ENCODE peak calls at places on chromosomes 2 and 18, in seven cellular contexts. R is IMR-90; L is upper lobe of right lung; F is AG04449; Z is tibial artery; N is coronary artery; T is effector memory CD4-positive, alpha-beta T cell. H is an unnamed sample.

GRCh38 chr2:193584522-193584938 is 1389.8 kb upstream of the TMEFF2 start:
- DNase-seq in Z (no peak), N (no peak), T (no peak), F (no peak), R (peak), L (no peak), H (no peak)

GRCh38 chr2:73983322-73984202 is 1.1 kb upstream of the TET3 start:
- DNase-seq in Z (no peak), L (peak), N (no peak), T (no peak), F (no peak), R (no peak), H (peak)

GRCh38 chr2:70518557-70518956 is 35.1 kb downstream of the TGFA start:
- DNase-seq in F (no peak), Z (no peak), R (no peak), N (no peak), L (no peak), T (no peak), H (no peak)

GRCh38 chr2:73451263-73451972 is 65.8 kb downstream of the ALMS1 start:
- DNase-seq in F (no peak), N (no peak), Z (no peak), R (no peak), L (no peak), T (no peak), H (no peak)

GRCh38 chr2:197993830-197994229 is 189.4 kb downstream of the PLCL1 start:
- DNase-seq in F (no peak), R (peak), N (no peak), T (no peak), Z (no peak), L (no peak), H (no peak)

GRCh38 chr2:61044596-61044995 is 21.1 kb upstream of the SANBR start:
- DNase-seq in Z (no peak), R (no peak), N (no peak), L (no peak), F (no peak), T (no peak), H (no peak)

GRCh38 chr2:85537600-85538506 is 1.1 kb upstream of the MAT2A start:
- DNase-seq in T (no peak), R (no peak), Z (peak), L (peak), F (no peak), N (peak), H (peak)

GRCh38 chr2:61770298-61770697 is 83.6 kb downstream of the FAM161A start:
- DNase-seq in F (no peak), L (no peak), T (no peak), N (no peak), Z (no peak), R (no peak), H (no peak)

GRCh38 chr2:85737481-85737880 is 16.3 kb upstream of the ATOH8 start:
- DNase-seq in F (peak), L (peak), Z (peak), N (peak), R (peak), T (no peak), H (peak)

GRCh38 chr2:113977060-113977659 is 87.3 kb downstream of the ACTR3 start:
- DNase-seq in N (no peak), F (no peak), Z (no peak), R (peak), T (no peak), L (no peak), H (no peak)

GRCh38 chr18:79484661-79485621 is 89.2 kb downstream of the NFATC1 start:
- DNase-seq in R (peak), Z (peak), F (peak), T (no peak), N (no peak), L (peak), H (peak)

GRCh38 chr2:11411768-11412448 is 54.1 kb downstream of the E2F6 start:
- DNase-seq in L (no peak), R (peak), N (no peak), T (no peak), F (no peak), Z (no peak), H (no peak)

GRCh38 chr2:7498927-7499489 is 581.8 kb downstream of the RNF144A start:
- DNase-seq in N (no peak), R (no peak), Z (no peak), L (no peak), F (no peak), T (no peak), H (no peak)

GRCh38 chr2:197946562-197946961 is 142.2 kb downstream of the PLCL1 start:
- DNase-seq in Z (no peak), F (no peak), N (no peak), R (no peak), T (no peak), L (no peak), H (no peak)

GRCh38 chr2:85266424-85267041 is 61.3 kb downstream of the TGOLN2 start:
- DNase-seq in L (peak), Z (peak), F (no peak), T (peak), R (peak), N (no peak), H (peak)

GRCh38 chr2:3433339-3433699 is 53.8 kb downstream of the TRAPPC12 start:
- DNase-seq in F (no peak), T (no peak), R (no peak), N (no peak), Z (no peak), L (no peak), H (no peak)

GRCh38 chr2:74440378-74441110 is 1.2 kb downstream of the RTKN start:
- DNase-seq in L (peak), T (no peak), R (peak), Z (peak), N (peak), F (no peak), H (peak)

GRCh38 chr2:118123561-118124232 is 35.4 kb downstream of the INSIG2 start:
- DNase-seq in L (no peak), Z (no peak), F (peak), N (no peak), R (peak), T (no peak), H (no peak)

GRCh38 chr2:240205348-240205747 is 64.9 kb upstream of the OTOS start:
- DNase-seq in T (no peak), N (no peak), R (peak), F (no peak), Z (peak), L (peak), H (peak)

GRCh38 chr2:127117603-127118002 is 10.6 kb upstream of the BIN1 start:
- DNase-seq in Z (no peak), L (no peak), T (no peak), R (no peak), N (peak), F (no peak), H (no peak)

GRCh38 chr18:22471546-22472131 is 53.9 kb upstream of the CTAGE1 start:
- DNase-seq in N (peak), Z (peak), L (no peak), R (peak), F (no peak), T (no peak), H (no peak)

GRCh38 chr18:3186678-3187658 is 32.8 kb downstream of the MYOM1 start:
- DNase-seq in N (no peak), T (no peak), R (no peak), L (no peak), Z (no peak), F (no peak), H (no peak)

GRCh38 chr2:201223089-201224073 is 37.0 kb upstream of the CASP8 start:
- DNase-seq in T (no peak), L (no peak), R (no peak), N (no peak), Z (no peak), F (no peak), H (no peak)

GRCh38 chr2:3575534-3576324 is 669 bp downstream of the RPS7 start:
- DNase-seq in R (no peak), Z (no peak), T (peak), N (no peak), F (no peak), L (no peak), H (peak)

GRCh38 chr2:239285071-239285931 is 115.5 kb downstream of the HDAC4 start:
- DNase-seq in Z (peak), F (no peak), T (no peak), R (no peak), L (peak), N (no peak), H (peak)

GRCh38 chr18:427005-427404 is 73.5 kb downstream of the COLEC12 start:
- DNase-seq in L (no peak), Z (no peak), R (peak), T (no peak), N (no peak), F (no peak), H (no peak)

GRCh38 chr2:96325038-96325883 is at the start of gene ITPRIPL1:
- DNase-seq in T (peak), L (no peak), F (no peak), N (no peak), R (no peak), Z (peak), H (no peak)

GRCh38 chr2:157442136-157442535 is 1.8 kb downstream of the CYTIP start:
- DNase-seq in Z (no peak), L (no peak), F (no peak), R (no peak), T (no peak), N (no peak), H (no peak)
- H3K4me3 ChIP-seq in Z (peak), L (peak), F (no peak), R (no peak), T (peak), N (peak), H (peak)

DNA sequence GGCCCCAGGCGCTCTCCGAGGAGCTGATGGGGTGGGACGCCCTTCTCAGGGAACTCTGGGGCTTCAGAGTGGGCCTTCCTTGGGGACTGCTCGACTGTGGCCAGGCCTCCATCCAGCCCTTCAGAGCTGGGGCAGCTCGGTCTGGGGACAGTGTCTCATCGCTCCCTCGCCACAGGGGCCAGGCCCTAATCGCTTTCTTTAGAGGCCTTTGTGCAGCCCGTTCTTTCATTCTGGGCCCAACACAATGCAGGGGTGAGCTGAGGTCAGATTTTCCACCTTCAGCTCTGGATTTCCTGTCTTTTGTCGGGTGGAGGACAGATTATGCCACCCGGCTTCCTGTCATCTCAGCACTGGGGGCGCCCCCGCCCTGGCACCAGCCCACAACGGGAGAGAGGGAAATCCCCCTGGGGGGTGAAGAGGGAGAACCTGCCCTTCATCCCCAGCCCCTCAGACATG is 25.2 kb downstream of the MYCN start:
- DNase-seq in R (no peak), T (no peak), N (no peak), L (no peak), Z (no peak), F (no peak), H (no peak)
- H3K4me3 ChIP-seq in R (no peak), T (peak), N (no peak), L (no peak), Z (no peak), F (no peak), H (no peak)

GRCh38 chr2:217606296-217606695 is 396.5 kb downstream of the TNS1 start:
- DNase-seq in T (no peak), L (no peak), F (no peak), Z (no peak), R (no peak), N (no peak), H (no peak)
- H3K4me3 ChIP-seq in T (no peak), L (no peak), F (no peak), Z (no peak), R (no peak), N (no peak), H (no peak)

GRCh38 chr2:39492701-39493100 is 55.6 kb upstream of the MAP4K3 start:
- DNase-seq in T (no peak), R (no peak), N (no peak), Z (no peak), F (no peak), L (no peak), H (no peak)
- H3K4me3 ChIP-seq in T (no peak), R (no peak), N (no peak), Z (no peak), F (no peak), L (no peak), H (no peak)

DNA sequence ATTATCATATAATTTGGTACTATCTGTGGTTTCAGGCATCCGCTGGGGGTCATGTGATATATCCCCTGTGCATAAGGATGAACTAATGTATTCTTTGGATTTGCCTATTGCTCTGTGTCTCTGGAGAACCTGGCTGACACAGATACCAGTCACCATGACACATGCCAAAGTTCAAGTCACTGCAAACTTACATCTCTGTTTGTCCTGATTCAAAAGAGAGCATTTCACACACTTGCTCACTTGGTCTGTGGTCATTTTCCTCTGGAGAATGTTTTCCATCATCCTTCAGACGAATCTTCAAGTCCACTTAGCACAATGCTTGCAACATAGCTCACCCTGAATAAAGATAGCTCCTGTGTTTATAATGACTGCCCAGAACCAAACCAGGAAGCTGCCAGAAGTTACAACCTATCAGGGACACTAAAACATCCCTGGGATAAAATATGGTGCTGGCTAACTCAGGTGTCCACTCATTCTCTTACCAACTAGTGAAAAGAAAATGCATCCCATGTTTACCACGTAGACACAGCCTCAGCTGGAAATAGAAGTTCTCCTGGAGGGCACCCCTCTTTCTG is 18.1 kb downstream of the SULT1C3 start:
- DNase-seq in Z (no peak), N (no peak), R (peak), T (no peak), L (no peak), F (no peak), H (no peak)
- H3K4me3 ChIP-seq in Z (no peak), N (no peak), R (no peak), T (no peak), L (no peak), F (no peak), H (no peak)

GRCh38 chr2:65364054-65364651 is 68.2 kb downstream of the SPRED2 start:
- DNase-seq in N (no peak), F (no peak), Z (no peak), T (no peak), L (no peak), R (no peak), H (no peak)
- H3K4me3 ChIP-seq in N (no peak), F (no peak), Z (no peak), T (no peak), L (no peak), R (no peak), H (no peak)

GRCh38 chr2:136244558-136244885 is 126.6 kb upstream of the CXCR4 start:
- DNase-seq in Z (no peak), T (no peak), L (no peak), R (no peak), N (no peak), F (no peak), H (no peak)
- H3K4me3 ChIP-seq in Z (no peak), T (no peak), L (no peak), R (no peak), N (no peak), F (no peak), H (no peak)

H was measured in psoas muscle.